ENCODE peak calls at places on chromosomes 12 and 14, in five cellular contexts. One of them, this sample, is unnamed.
A peak's percentile ranks its signal among the peaks of the same experiment; 100 is the strongest.

GRCh38 chr12:16610006-16610520 is 4.1 kb upstream of the LMO3 start:
- DNase-seq in PC-9: no peak
- DNase-seq in hepatocyte: no peak
- DNase-seq in Peyer's patch: no peak
- DNase-seq in A549: no peak
- DNase-seq in this sample: no peak

GRCh38 chr12:50081096-50081808 is 3.9 kb upstream of the SMARCD1 start:
- DNase-seq in PC-9: no peak
- DNase-seq in hepatocyte: no peak
- DNase-seq in Peyer's patch: no peak
- DNase-seq in A549: no peak
- DNase-seq in this sample: no peak

GRCh38 chr12:123973552-123974341 is 732 bp downstream of the ZNF664 start:
- DNase-seq in PC-9: peak; percentile 43
- DNase-seq in hepatocyte: peak; percentile 67
- DNase-seq in Peyer's patch: peak; percentile 68
- DNase-seq in A549: peak; percentile 39
- DNase-seq in this sample: peak; percentile 5

GRCh38 chr12:44763021-44763420 is 113.1 kb downstream of the NELL2 start:
- DNase-seq in PC-9: no peak
- DNase-seq in hepatocyte: no peak
- DNase-seq in Peyer's patch: no peak
- DNase-seq in A549: no peak
- DNase-seq in this sample: no peak

GRCh38 chr12:4274960-4275868 is 1.7 kb downstream of the CCND2 start:
- DNase-seq in PC-9: no peak
- DNase-seq in hepatocyte: peak; percentile 53
- DNase-seq in Peyer's patch: peak; percentile 67
- DNase-seq in A549: no peak
- DNase-seq in this sample: no peak

GRCh38 chr12:75690556-75690955 is 179.1 kb upstream of the KRR1 start:
- DNase-seq in PC-9: no peak
- DNase-seq in hepatocyte: no peak
- DNase-seq in Peyer's patch: no peak
- DNase-seq in A549: peak; percentile 89
- DNase-seq in this sample: no peak

GRCh38 chr12:125283521-125283920 is 218.3 kb downstream of the AACS start:
- DNase-seq in PC-9: no peak
- DNase-seq in hepatocyte: no peak
- DNase-seq in Peyer's patch: no peak
- DNase-seq in A549: no peak
- DNase-seq in this sample: no peak

GRCh38 chr12:47840571-47840970 is 20.9 kb upstream of the HDAC7 start:
- DNase-seq in PC-9: no peak
- DNase-seq in hepatocyte: no peak
- DNase-seq in Peyer's patch: no peak
- DNase-seq in A549: no peak
- DNase-seq in this sample: no peak

GRCh38 chr12:104957388-104958008 is 592 bp downstream of the SLC41A2 start:
- DNase-seq in PC-9: no peak
- DNase-seq in hepatocyte: no peak
- DNase-seq in Peyer's patch: no peak
- DNase-seq in A549: peak; percentile 36
- DNase-seq in this sample: peak; percentile 16

GRCh38 chr12:128976120-128976519 is 122.8 kb downstream of the GLT1D1 start:
- DNase-seq in PC-9: no peak
- DNase-seq in hepatocyte: peak; percentile 70
- DNase-seq in Peyer's patch: no peak
- DNase-seq in A549: peak; percentile 23
- DNase-seq in this sample: no peak

GRCh38 chr14:105059035-105059916 is 6.0 kb downstream of the GPR132 start:
- DNase-seq in PC-9: no peak
- DNase-seq in hepatocyte: no peak
- DNase-seq in Peyer's patch: no peak
- DNase-seq in A549: no peak
- DNase-seq in this sample: peak; percentile 52

GRCh38 chr14:55744321-55744720 is 164.3 kb downstream of the KTN1 start:
- DNase-seq in PC-9: no peak
- DNase-seq in hepatocyte: no peak
- DNase-seq in Peyer's patch: no peak
- DNase-seq in A549: no peak
- DNase-seq in this sample: no peak

GRCh38 chr12:129312048-129312447 is 458.8 kb downstream of the GLT1D1 start:
- DNase-seq in PC-9: no peak
- DNase-seq in hepatocyte: no peak
- DNase-seq in Peyer's patch: no peak
- DNase-seq in A549: no peak
- DNase-seq in this sample: no peak

GRCh38 chr14:89442280-89442679 is 25.2 kb upstream of the FOXN3 start:
- DNase-seq in PC-9: no peak
- DNase-seq in hepatocyte: no peak
- DNase-seq in Peyer's patch: no peak
- DNase-seq in A549: no peak
- DNase-seq in this sample: no peak

GRCh38 chr12:75478395-75478794 is 2.2 kb upstream of the GLIPR1 start:
- DNase-seq in PC-9: no peak
- DNase-seq in hepatocyte: no peak
- DNase-seq in Peyer's patch: no peak
- DNase-seq in A549: no peak
- DNase-seq in this sample: no peak

GRCh38 chr14:70317091-70317968 is 42.2 kb downstream of the COX16 start:
- DNase-seq in PC-9: no peak
- DNase-seq in hepatocyte: no peak
- DNase-seq in Peyer's patch: no peak
- DNase-seq in A549: no peak
- DNase-seq in this sample: no peak

GRCh38 chr14:92780444-92780843 is 13.7 kb upstream of the GOLGA5 start:
- DNase-seq in PC-9: no peak
- DNase-seq in hepatocyte: no peak
- DNase-seq in Peyer's patch: no peak
- DNase-seq in A549: peak; percentile 27
- DNase-seq in this sample: no peak

GRCh38 chr14:93219103-93219726 is 12.2 kb downstream of the UBR7 start:
- DNase-seq in PC-9: no peak
- DNase-seq in hepatocyte: peak; percentile 81
- DNase-seq in Peyer's patch: no peak
- DNase-seq in A549: peak; percentile 80
- DNase-seq in this sample: peak; percentile 45

GRCh38 chr14:22465201-22465835 is 123.7 kb downstream of the DAD1 start:
- DNase-seq in PC-9: no peak
- DNase-seq in hepatocyte: no peak
- DNase-seq in Peyer's patch: no peak
- DNase-seq in A549: no peak
- DNase-seq in this sample: no peak

GRCh38 chr14:68238956-68239355 is 419.4 kb downstream of the RAD51B start:
- DNase-seq in PC-9: no peak
- DNase-seq in hepatocyte: no peak
- DNase-seq in Peyer's patch: no peak
- DNase-seq in A549: no peak
- DNase-seq in this sample: no peak

GRCh38 chr12:79975143-79975542 is 40.2 kb upstream of the PPP1R12A start:
- DNase-seq in PC-9: no peak
- DNase-seq in hepatocyte: no peak
- DNase-seq in Peyer's patch: no peak
- DNase-seq in A549: no peak
- DNase-seq in this sample: no peak

GRCh38 chr12:94190623-94191022 is 42.2 kb downstream of the PLXNC1 start:
- DNase-seq in PC-9: no peak
- DNase-seq in hepatocyte: no peak
- DNase-seq in Peyer's patch: no peak
- DNase-seq in A549: no peak
- DNase-seq in this sample: no peak

GRCh38 chr12:132182711-132183365 is 38.6 kb downstream of the NOC4L start:
- DNase-seq in PC-9: no peak
- DNase-seq in hepatocyte: no peak
- DNase-seq in Peyer's patch: no peak
- DNase-seq in A549: no peak
- DNase-seq in this sample: no peak

GRCh38 chr12:132710062-132710421 is 600 bp upstream of the PGAM5 start:
- DNase-seq in PC-9: no peak
- DNase-seq in hepatocyte: no peak
- DNase-seq in Peyer's patch: no peak
- DNase-seq in A549: no peak
- DNase-seq in this sample: no peak

GRCh38 chr12:10354502-10354901 is 35.3 kb downstream of the KLRK1 start:
- DNase-seq in PC-9: peak; percentile 82
- DNase-seq in hepatocyte: peak; percentile 53
- DNase-seq in Peyer's patch: no peak
- DNase-seq in A549: no peak
- DNase-seq in this sample: no peak

GRCh38 chr14:21063479-21063878 is 5.9 kb downstream of the RNASE8 start:
- DNase-seq in PC-9: no peak
- DNase-seq in hepatocyte: no peak
- DNase-seq in Peyer's patch: no peak
- DNase-seq in A549: no peak
- DNase-seq in this sample: no peak

GRCh38 chr12:93889516-93890202 is 212.5 kb downstream of the CRADD start:
- DNase-seq in PC-9: no peak
- DNase-seq in hepatocyte: no peak
- DNase-seq in Peyer's patch: no peak
- DNase-seq in A549: no peak
- DNase-seq in this sample: no peak

GRCh38 chr12:114698566-114699163 is 14.7 kb upstream of the TBX3 start:
- DNase-seq in PC-9: no peak
- DNase-seq in hepatocyte: peak; percentile 28
- DNase-seq in Peyer's patch: no peak
- DNase-seq in A549: no peak
- DNase-seq in this sample: no peak

GRCh38 chr14:103128631-103129300 is 5.5 kb downstream of the TNFAIP2 start:
- DNase-seq in PC-9: peak; percentile 97
- DNase-seq in hepatocyte: no peak
- DNase-seq in Peyer's patch: peak; percentile 39
- DNase-seq in A549: no peak
- DNase-seq in this sample: no peak

GRCh38 chr12:40889329-40889728 is 197.1 kb downstream of the CNTN1 start:
- DNase-seq in PC-9: no peak
- DNase-seq in hepatocyte: no peak
- DNase-seq in Peyer's patch: no peak
- DNase-seq in A549: no peak
- DNase-seq in this sample: no peak

DNA sequence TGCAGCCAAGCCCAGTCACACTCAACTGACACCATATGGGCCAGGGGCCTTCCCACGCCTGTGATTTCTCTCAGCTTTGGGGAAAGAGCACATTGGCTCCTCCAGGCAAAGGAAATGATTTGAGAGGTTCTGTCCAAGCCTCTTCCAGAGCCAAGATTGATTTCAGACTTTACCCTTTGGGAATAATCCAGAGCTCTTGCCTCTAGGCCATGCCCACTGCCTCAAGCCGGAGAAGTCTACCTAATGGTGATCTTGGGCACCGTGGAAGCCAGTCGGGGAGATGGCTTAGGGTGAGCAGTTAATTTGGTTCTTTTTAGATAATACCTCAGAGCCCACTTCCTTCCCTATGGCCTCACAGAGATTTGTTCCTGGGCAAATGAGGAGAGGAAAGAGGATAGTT is 45.0 kb upstream of the NUAK1 start:
- DNase-seq in PC-9: no peak
- DNase-seq in hepatocyte: no peak
- DNase-seq in Peyer's patch: no peak
- DNase-seq in A549: no peak
- DNase-seq in this sample: no peak
- H3K4me1 ChIP-seq in PC-9: peaks cover 9% of the 10 kb centered on the region
- H3K4me1 ChIP-seq in hepatocyte: peaks cover 10% of the 10 kb centered on the region
- H3K4me1 ChIP-seq in Peyer's patch: no peaks in the 10 kb centered on the region
- H3K4me1 ChIP-seq in A549: no peaks in the 10 kb centered on the region
- H3K4me1 ChIP-seq in this sample: no peaks in the 10 kb centered on the region

GRCh38 chr14:40463886-40464285 is 1031.7 kb upstream of the FBXO33 start:
- DNase-seq in PC-9: no peak
- DNase-seq in hepatocyte: no peak
- DNase-seq in Peyer's patch: no peak
- DNase-seq in A549: no peak
- DNase-seq in this sample: no peak

GRCh38 chr14:40467969-40468368 is 1035.7 kb upstream of the FBXO33 start:
- DNase-seq in PC-9: no peak
- DNase-seq in hepatocyte: no peak
- DNase-seq in Peyer's patch: no peak
- DNase-seq in A549: no peak
- DNase-seq in this sample: no peak

GRCh38 chr14:40464531-40464930 is 1032.3 kb upstream of the FBXO33 start:
- DNase-seq in PC-9: no peak
- DNase-seq in hepatocyte: no peak
- DNase-seq in Peyer's patch: no peak
- DNase-seq in A549: no peak
- DNase-seq in this sample: no peak
- H3K9me3 ChIP-seq in PC-9: no peaks in the 10 kb centered on the region
- H3K9me3 ChIP-seq in hepatocyte: no peaks in the 10 kb centered on the region
- H3K9me3 ChIP-seq in Peyer's patch: no peaks in the 10 kb centered on the region
- H3K9me3 ChIP-seq in A549: no peaks in the 10 kb centered on the region
- H3K9me3 ChIP-seq in this sample: peaks cover 5% of the 10 kb centered on the region

DNA sequence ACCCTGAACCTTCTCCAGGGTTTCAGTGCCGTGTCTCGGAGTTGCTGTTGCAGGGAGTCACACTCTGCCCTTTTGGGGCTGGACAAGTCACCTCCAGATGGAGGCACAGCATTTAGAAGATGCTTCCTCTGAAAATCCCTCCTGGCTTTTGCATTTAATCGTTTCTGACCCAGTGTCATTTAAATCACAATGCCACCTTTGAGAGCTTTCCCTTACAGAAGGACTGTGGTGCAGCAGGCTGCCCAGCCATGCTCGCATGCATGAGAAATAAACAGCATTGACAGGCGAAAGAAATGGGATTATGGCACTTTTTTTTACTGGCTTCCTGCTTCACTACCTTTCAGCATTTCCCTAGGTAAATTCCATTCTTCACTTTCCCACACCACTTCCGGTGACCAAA is 113.4 kb upstream of the DYRK2 start:
- DNase-seq in PC-9: no peak
- DNase-seq in hepatocyte: no peak
- DNase-seq in Peyer's patch: no peak
- DNase-seq in A549: no peak
- DNase-seq in this sample: no peak
- H3K4me1 ChIP-seq in PC-9: peaks cover 30% of the 10 kb centered on the region
- H3K4me1 ChIP-seq in hepatocyte: peaks cover 4% of the 10 kb centered on the region
- H3K4me1 ChIP-seq in Peyer's patch: peaks cover 3% of the 10 kb centered on the region
- H3K4me1 ChIP-seq in A549: peaks cover 22% of the 10 kb centered on the region
- H3K4me1 ChIP-seq in this sample: no peaks in the 10 kb centered on the region

GRCh38 chr14:99029916-99030305 is 242.1 kb downstream of the BCL11B start:
- DNase-seq in PC-9: no peak
- DNase-seq in hepatocyte: no peak
- DNase-seq in Peyer's patch: no peak
- DNase-seq in A549: no peak
- DNase-seq in this sample: no peak
- H3K9me3 ChIP-seq in PC-9: no peaks in the 10 kb centered on the region
- H3K9me3 ChIP-seq in hepatocyte: no peaks in the 10 kb centered on the region
- H3K9me3 ChIP-seq in Peyer's patch: no peaks in the 10 kb centered on the region
- H3K9me3 ChIP-seq in A549: peaks cover 3% of the 10 kb centered on the region
- H3K9me3 ChIP-seq in this sample: no peaks in the 10 kb centered on the region

GRCh38 chr12:56358836-56359532 is 923 bp downstream of the STAT2 start:
- DNase-seq in PC-9: peak; percentile 8
- DNase-seq in hepatocyte: no peak
- DNase-seq in Peyer's patch: no peak
- DNase-seq in A549: no peak
- DNase-seq in this sample: no peak
- H3K4me1 ChIP-seq in PC-9: peaks cover 17% of the 10 kb centered on the region
- H3K4me1 ChIP-seq in hepatocyte: no peaks in the 10 kb centered on the region
- H3K4me1 ChIP-seq in Peyer's patch: no peaks in the 10 kb centered on the region
- H3K4me1 ChIP-seq in A549: peaks cover 8% of the 10 kb centered on the region
- H3K4me1 ChIP-seq in this sample: peaks cover 28% of the 10 kb centered on the region

This sample was measured in CD8-positive, alpha-beta memory T cell.